ENCODE peak calls at places on chromosomes 1 and 21, in nine cellular contexts. O is left lung; U is endothelial cell; B is EL; K is kidney glomerular epithelial cell; S is SK-MEL-5; Y is stimulated activated naive CD4-positive, alpha-beta T cell; Q is stimulated activated CD4-positive, alpha-beta T cell treated with anti-CD3 and anti-CD28 coated beads, Interleukin-12 subunit alpha, Interleukin-12 subunit beta, amount 100 ng/mL, for 24 hours; L is T-helper 1 cell. G is an unnamed sample.

GRCh38 chr1:27372808-27373690 is 1.6 kb downstream of the FCN3 start:
- DNase-seq in O (no peak), U (no peak), B (no peak), K (no peak), S (peak; percentile 26), Y (no peak), Q (no peak), L (no peak), G (no peak)

GRCh38 chr21:31733521-31734149 is 1.7 kb upstream of the SCAF4 start:
- DNase-seq in O (no peak), U (no peak), B (no peak), K (no peak), S (no peak), Y (no peak), Q (no peak), L (no peak), G (peak; percentile 25)

GRCh38 chr1:171441278-171441677 is 44.1 kb upstream of the PRRC2C start:
- DNase-seq in O (no peak), U (no peak), B (peak; percentile 86), K (peak; percentile 63), S (no peak), Y (no peak), Q (no peak), L (no peak), G (peak; percentile 28)

GRCh38 chr1:203354246-203354645 is 3.3 kb upstream of the FMOD start:
- DNase-seq in O (no peak), U (no peak), B (peak; percentile 71), K (no peak), S (no peak), Y (no peak), Q (no peak), L (no peak), G (no peak)

GRCh38 chr21:15731243-15731613 is 1.4 kb downstream of the USP25 start:
- DNase-seq in O (no peak), U (no peak), B (peak; percentile 25), K (no peak), S (no peak), Y (no peak), Q (no peak), L (peak; percentile 25), G (no peak)

GRCh38 chr1:9867408-9868243 is 42.4 kb downstream of the CTNNBIP1 start:
- DNase-seq in O (peak; percentile 94), U (peak; percentile 86), B (peak; percentile 71), K (peak; percentile 68), S (peak; percentile 67), Y (peak; percentile 84), Q (peak; percentile 88), L (peak; percentile 80), G (peak; percentile 84)

GRCh38 chr1:167706931-167707877 is 14.6 kb upstream of the MPZL1 start:
- DNase-seq in O (no peak), U (no peak), B (no peak), K (no peak), S (no peak), Y (no peak), Q (no peak), L (no peak), G (no peak)

GRCh38 chr1:236166041-236166440 is 23.7 kb downstream of the GPR137B start:
- DNase-seq in O (no peak), U (no peak), B (no peak), K (no peak), S (peak; percentile 82), Y (no peak), Q (no peak), L (no peak), G (no peak)